ENCODE peak calls at places on chromosomes 7 and 10, in four cellular contexts. One of them, this sample, is unnamed. For H3K36me3, the result is how much of the 10 kb centered on the place peaks cover.

GRCh38 chr7:141312828-141313521 is 238.2 kb upstream of the AGK start:
- DNase-seq in lung: no peak
- DNase-seq in H1: no peak
- DNase-seq in mammary epithelial cell: no peak
- DNase-seq in this sample: no peak

GRCh38 chr10:59366310-59366709 is 4.0 kb upstream of the FAM13C start:
- DNase-seq in lung: no peak
- DNase-seq in H1: no peak
- DNase-seq in mammary epithelial cell: no peak
- DNase-seq in this sample: no peak

GRCh38 chr10:29798876-29799690 is 164.3 kb upstream of the SVIL start:
- DNase-seq in lung: no peak
- DNase-seq in H1: no peak
- DNase-seq in mammary epithelial cell: no peak
- DNase-seq in this sample: no peak

GRCh38 chr7:47654672-47655340 is 72.9 kb upstream of the TNS3 start:
- DNase-seq in H1: no peak
- DNase-seq in mammary epithelial cell: no peak
- DNase-seq in lung: no peak
- DNase-seq in this sample: no peak

GRCh38 chr10:32692174-32692573 is 246.2 kb downstream of the CCDC7 start:
- DNase-seq in mammary epithelial cell: peak
- DNase-seq in H1: no peak
- DNase-seq in lung: no peak
- DNase-seq in this sample: no peak

GRCh38 chr7:78742694-78743093 is 710.8 kb downstream of the MAGI2 start:
- DNase-seq in mammary epithelial cell: no peak
- DNase-seq in H1: no peak
- DNase-seq in lung: no peak
- DNase-seq in this sample: no peak

GRCh38 chr7:1359051-1359400 is 100.2 kb downstream of the MICALL2 start:
- DNase-seq in lung: no peak
- DNase-seq in H1: no peak
- DNase-seq in mammary epithelial cell: no peak
- DNase-seq in this sample: peak

GRCh38 chr10:81847675-81848074 is 27.3 kb upstream of the NRG3 start:
- DNase-seq in H1: no peak
- DNase-seq in lung: no peak
- DNase-seq in mammary epithelial cell: no peak
- DNase-seq in this sample: no peak

GRCh38 chr10:86366033-86366901 is at the start of gene GRID1:
- DNase-seq in mammary epithelial cell: no peak
- DNase-seq in H1: no peak
- DNase-seq in lung: no peak
- DNase-seq in this sample: peak

GRCh38 chr7:101168412-101169049 is 3.2 kb upstream of the VGF start:
- DNase-seq in H1: no peak
- DNase-seq in mammary epithelial cell: no peak
- DNase-seq in lung: no peak
- DNase-seq in this sample: no peak

GRCh38 chr7:36080843-36081242 is 72.2 kb upstream of the EEPD1 start:
- DNase-seq in H1: no peak
- DNase-seq in lung: no peak
- DNase-seq in mammary epithelial cell: no peak
- DNase-seq in this sample: no peak

GRCh38 chr7:96663457-96663856 is 46.2 kb downstream of the SEM1 start:
- DNase-seq in H1: no peak
- DNase-seq in mammary epithelial cell: no peak
- DNase-seq in lung: no peak
- DNase-seq in this sample: no peak

GRCh38 chr7:156143158-156143557 is 330.9 kb upstream of the SHH start:
- DNase-seq in H1: no peak
- DNase-seq in lung: no peak
- DNase-seq in mammary epithelial cell: no peak
- DNase-seq in this sample: no peak

GRCh38 chr10:3625959-3626751 is 158.9 kb downstream of the KLF6 start:
- DNase-seq in H1: no peak
- DNase-seq in lung: no peak
- DNase-seq in mammary epithelial cell: peak
- DNase-seq in this sample: no peak

GRCh38 chr10:113175176-113175575 is 225.1 kb downstream of the TCF7L2 start:
- DNase-seq in mammary epithelial cell: no peak
- DNase-seq in H1: no peak
- DNase-seq in lung: no peak
- DNase-seq in this sample: no peak

GRCh38 chr7:132140341-132140740 is 435.9 kb downstream of the PLXNA4 start:
- DNase-seq in H1: no peak
- DNase-seq in mammary epithelial cell: no peak
- DNase-seq in lung: no peak
- DNase-seq in this sample: no peak

GRCh38 chr10:77111611-77112550 is 525.7 kb downstream of the KCNMA1 start:
- DNase-seq in lung: no peak
- DNase-seq in H1: peak
- DNase-seq in mammary epithelial cell: peak
- DNase-seq in this sample: no peak

GRCh38 chr10:71302874-71303568 is 16.0 kb upstream of the SLC29A3 start:
- DNase-seq in H1: no peak
- DNase-seq in mammary epithelial cell: peak
- DNase-seq in lung: no peak
- DNase-seq in this sample: peak

GRCh38 chr7:12494354-12495024 is 76.0 kb upstream of the SCIN start:
- DNase-seq in mammary epithelial cell: no peak
- DNase-seq in lung: no peak
- DNase-seq in H1: no peak
- DNase-seq in this sample: no peak

GRCh38 chr10:35223016-35223415 is 96.4 kb downstream of the CREM start:
- DNase-seq in lung: no peak
- DNase-seq in H1: no peak
- DNase-seq in mammary epithelial cell: no peak
- DNase-seq in this sample: no peak

GRCh38 chr7:117323877-117324699 is 1.2 kb upstream of the WNT2 start:
- DNase-seq in H1: no peak
- DNase-seq in mammary epithelial cell: peak
- DNase-seq in lung: peak
- DNase-seq in this sample: peak

GRCh38 chr7:40499718-40500117 is 364.9 kb downstream of the SUGCT start:
- DNase-seq in mammary epithelial cell: no peak
- DNase-seq in lung: no peak
- DNase-seq in H1: no peak
- DNase-seq in this sample: no peak

GRCh38 chr10:78744521-78745090 is 324.2 kb upstream of the ZMIZ1 start:
- DNase-seq in mammary epithelial cell: no peak
- DNase-seq in lung: no peak
- DNase-seq in H1: no peak
- DNase-seq in this sample: peak

GRCh38 chr10:73886625-73887024 is 12.3 kb upstream of the CAMK2G start:
- DNase-seq in H1: no peak
- DNase-seq in lung: no peak
- DNase-seq in mammary epithelial cell: peak
- DNase-seq in this sample: no peak

GRCh38 chr10:4947635-4948596 is 15.3 kb upstream of the AKR1C1 start:
- DNase-seq in mammary epithelial cell: peak
- DNase-seq in H1: no peak
- DNase-seq in lung: no peak
- DNase-seq in this sample: no peak

GRCh38 chr7:100613447-100614185 is 1.3 kb downstream of the MOSPD3 start:
- DNase-seq in mammary epithelial cell: no peak
- DNase-seq in H1: no peak
- DNase-seq in lung: no peak
- DNase-seq in this sample: no peak

GRCh38 chr10:94324609-94325233 is 38.0 kb downstream of the NOC3L start:
- DNase-seq in lung: no peak
- DNase-seq in mammary epithelial cell: peak
- DNase-seq in H1: no peak
- DNase-seq in this sample: no peak
- H3K36me3 ChIP-seq in lung: under half
- H3K36me3 ChIP-seq in mammary epithelial cell: under half
- H3K36me3 ChIP-seq in H1: under half
- H3K36me3 ChIP-seq in this sample: under half

GRCh38 chr10:12130237-12130872 is 878 bp downstream of the SEC61A2 start:
- DNase-seq in H1: no peak
- DNase-seq in mammary epithelial cell: peak
- DNase-seq in lung: peak
- DNase-seq in this sample: no peak

GRCh38 chr10:12129222-12130111 is at the start of gene SEC61A2:
- DNase-seq in lung: peak
- DNase-seq in H1: peak
- DNase-seq in mammary epithelial cell: peak
- DNase-seq in this sample: peak
- TF ChIP-seq CTCF in lung: no peak
- TF ChIP-seq CTCF in H1: no peak
- TF ChIP-seq CTCF in mammary epithelial cell: no peak
- TF ChIP-seq CTCF in this sample: no peak

GRCh38 chr10:92146072-92146471 is 144.8 kb downstream of the CPEB3 start:
- DNase-seq in H1: no peak
- DNase-seq in lung: no peak
- DNase-seq in mammary epithelial cell: no peak
- DNase-seq in this sample: no peak

GRCh38 chr10:92150798-92151197 is 140.1 kb downstream of the CPEB3 start:
- DNase-seq in H1: no peak
- DNase-seq in lung: no peak
- DNase-seq in mammary epithelial cell: no peak
- DNase-seq in this sample: no peak

GRCh38 chr10:92142949-92143348 is 147.9 kb downstream of the CPEB3 start:
- DNase-seq in mammary epithelial cell: no peak
- DNase-seq in lung: no peak
- DNase-seq in H1: no peak
- DNase-seq in this sample: no peak

GRCh38 chr10:92149261-92149660 is 141.6 kb downstream of the CPEB3 start:
- DNase-seq in H1: no peak
- DNase-seq in lung: no peak
- DNase-seq in mammary epithelial cell: no peak
- DNase-seq in this sample: no peak

GRCh38 chr10:92146781-92147180 is 144.1 kb downstream of the CPEB3 start:
- DNase-seq in H1: no peak
- DNase-seq in lung: no peak
- DNase-seq in mammary epithelial cell: no peak
- DNase-seq in this sample: no peak
- H3K36me3 ChIP-seq in H1: under half
- H3K36me3 ChIP-seq in lung: under half
- H3K36me3 ChIP-seq in mammary epithelial cell: under half
- H3K36me3 ChIP-seq in this sample: under half

GRCh38 chr10:63767512-63767911 is 246.3 kb downstream of the REEP3 start:
- DNase-seq in mammary epithelial cell: peak
- DNase-seq in lung: no peak
- DNase-seq in H1: no peak
- DNase-seq in this sample: no peak
- TF ChIP-seq CTCF in mammary epithelial cell: peak
- TF ChIP-seq CTCF in lung: no peak
- TF ChIP-seq CTCF in H1: no peak
- TF ChIP-seq CTCF in this sample: peak

GRCh38 chr10:124825702-124826101 is 24.1 kb downstream of the ABRAXAS2 start:
- DNase-seq in lung: no peak
- DNase-seq in H1: no peak
- DNase-seq in mammary epithelial cell: no peak
- DNase-seq in this sample: no peak
- H3K36me3 ChIP-seq in lung: under half
- H3K36me3 ChIP-seq in H1: under half
- H3K36me3 ChIP-seq in mammary epithelial cell: under half
- H3K36me3 ChIP-seq in this sample: under half

GRCh38 chr7:29193316-29194205 is 1.0 kb upstream of the CHN2 start:
- DNase-seq in H1: no peak
- DNase-seq in mammary epithelial cell: no peak
- DNase-seq in lung: no peak
- DNase-seq in this sample: peak

GRCh38 chr7:29192811-29193210 is 1.8 kb upstream of the CHN2 start:
- DNase-seq in H1: no peak
- DNase-seq in mammary epithelial cell: no peak
- DNase-seq in lung: no peak
- DNase-seq in this sample: no peak

GRCh38 chr7:29192284-29192683 is 2.3 kb upstream of the CHN2 start:
- DNase-seq in lung: no peak
- DNase-seq in H1: no peak
- DNase-seq in mammary epithelial cell: no peak
- DNase-seq in this sample: no peak

GRCh38 chr7:29190349-29191045 is 4.1 kb upstream of the CHN2 start:
- DNase-seq in mammary epithelial cell: no peak
- DNase-seq in lung: no peak
- DNase-seq in H1: no peak
- DNase-seq in this sample: no peak

DNA sequence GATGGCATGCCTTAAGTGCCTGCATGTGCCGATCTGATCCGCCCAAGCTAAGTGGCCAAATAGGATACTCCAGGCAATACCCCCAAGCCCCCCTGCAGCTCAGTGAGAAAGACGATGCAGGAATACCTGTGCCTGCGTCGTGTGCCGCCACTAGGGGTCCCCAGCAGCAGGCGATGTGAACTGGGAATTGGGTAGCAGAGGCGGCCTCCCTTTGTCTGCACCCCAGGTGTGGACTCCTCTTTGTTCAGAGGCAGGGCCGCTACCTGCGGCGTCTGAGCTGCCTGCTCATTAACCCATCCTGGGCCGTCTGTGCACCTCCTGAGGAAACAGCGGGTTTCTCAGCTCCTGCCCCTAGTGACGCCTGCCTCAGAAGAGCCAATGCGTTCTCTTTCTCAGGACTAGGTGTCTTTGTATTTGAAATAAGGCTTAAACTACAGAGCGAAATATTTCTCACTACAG is 4.8 kb upstream of the CHN2 start:
- DNase-seq in mammary epithelial cell: peak
- DNase-seq in lung: peak
- DNase-seq in H1: peak
- DNase-seq in this sample: peak
- TF ChIP-seq CTCF in mammary epithelial cell: peak
- TF ChIP-seq CTCF in lung: peak
- TF ChIP-seq CTCF in H1: peak
- TF ChIP-seq CTCF in this sample: peak

This sample was measured in right lobe of liver.